ENCODE peak calls at places on chromosomes 1 and 21, in five cellular contexts. W is Peyer's patch; Q is CD8-positive, alpha-beta T cell; D is lower leg skin; G is kidney epithelial cell. Y is an unnamed sample.

GRCh38 chr1:205783904-205784303 is 8.6 kb upstream of the RAB29 start:
- DNase-seq in Q (no peak), G (no peak), W (no peak), D (no peak), Y (no peak)

GRCh38 chr1:51491166-51491981 is 27.7 kb downstream of the EPS15 start:
- DNase-seq in W (peak), G (no peak), Q (no peak), D (no peak), Y (peak)

GRCh38 chr1:160408864-160409263 is 8.5 kb downstream of the VANGL2 start:
- DNase-seq in W (no peak), Q (no peak), D (peak), G (no peak), Y (no peak)

GRCh38 chr1:61011514-61012263 is 70.7 kb upstream of the NFIA start:
- DNase-seq in W (no peak), Q (no peak), G (no peak), D (no peak), Y (no peak)

GRCh38 chr1:159898527-159898926 is 1.4 kb downstream of the CFAP45 start:
- DNase-seq in Q (no peak), D (no peak), W (no peak), G (no peak), Y (no peak)

GRCh38 chr1:113744114-113744513 is 15.2 kb downstream of the PHTF1 start:
- DNase-seq in D (no peak), Q (no peak), W (no peak), G (no peak), Y (no peak)

GRCh38 chr1:181062800-181063428 is 25.6 kb upstream of the IER5 start:
- DNase-seq in D (no peak), G (no peak), W (peak), Q (no peak), Y (no peak)

GRCh38 chr1:223709598-223709997 is 2.7 kb upstream of the CAPN2 start:
- DNase-seq in Q (no peak), D (no peak), W (no peak), G (no peak), Y (no peak)

GRCh38 chr1:116921301-116921885 is 11.7 kb downstream of the PTGFRN start:
- DNase-seq in G (no peak), D (no peak), W (no peak), Q (no peak), Y (no peak)

GRCh38 chr1:15180945-15181523 is 27.5 kb downstream of the TMEM51 start:
- DNase-seq in D (no peak), Q (no peak), G (no peak), W (peak), Y (peak)

GRCh38 chr1:169931795-169932195 is 38.1 kb upstream of the SCYL3 start:
- DNase-seq in D (no peak), W (no peak), Q (no peak), G (no peak), Y (no peak)

GRCh38 chr1:110239491-110240430 is 29.6 kb downstream of the KCNC4 start:
- DNase-seq in Q (no peak), D (no peak), W (no peak), G (no peak), Y (no peak)

GRCh38 chr1:229295745-229296144 is 24.8 kb downstream of the RAB4A start:
- DNase-seq in D (no peak), Q (no peak), G (no peak), W (no peak), Y (peak)

GRCh38 chr1:24803987-24804530 is 58.8 kb downstream of the CLIC4 start:
- DNase-seq in Q (no peak), G (no peak), D (no peak), W (no peak), Y (no peak)

GRCh38 chr1:15362096-15362736 is 47.5 kb upstream of the EFHD2 start:
- DNase-seq in W (no peak), D (no peak), Q (no peak), G (no peak), Y (no peak)

GRCh38 chr1:42961560-42962091 is 3.0 kb upstream of the SLC2A1 start:
- DNase-seq in W (no peak), G (no peak), Q (no peak), D (no peak), Y (no peak)

GRCh38 chr1:48552420-48552819 is 80.4 kb upstream of the SPATA6 start:
- DNase-seq in W (no peak), Q (no peak), D (no peak), G (no peak), Y (no peak)

GRCh38 chr1:84027368-84027767 is 28.4 kb upstream of the TTLL7 start:
- DNase-seq in Q (no peak), D (no peak), G (no peak), W (no peak), Y (no peak)

GRCh38 chr1:225842074-225842473 is 32.1 kb downstream of the EPHX1 start:
- DNase-seq in D (no peak), Q (no peak), W (no peak), G (no peak), Y (no peak)

GRCh38 chr1:67149179-67149770 is 14.5 kb upstream of the C1orf141 start:
- DNase-seq in Q (peak), G (no peak), D (no peak), W (peak), Y (peak)

GRCh38 chr1:216562383-216562782 is 139.1 kb upstream of the USH2A start:
- DNase-seq in Q (no peak), W (no peak), G (no peak), D (no peak), Y (no peak)

GRCh38 chr21:45417951-45418300 is 13.0 kb downstream of the COL18A1 start:
- DNase-seq in W (no peak), D (no peak), G (no peak), Q (no peak), Y (no peak)

GRCh38 chr1:25080294-25081209 is 150.5 kb upstream of the RUNX3 start:
- DNase-seq in G (no peak), D (no peak), Q (no peak), W (no peak), Y (no peak)

GRCh38 chr1:94797286-94797685 is 22.9 kb upstream of the SLC44A3 start:
- DNase-seq in Q (no peak), G (no peak), D (no peak), W (no peak), Y (no peak)

GRCh38 chr1:13624526-13624925 is 40.9 kb downstream of the PDPN start:
- DNase-seq in Q (no peak), W (no peak), D (peak), G (no peak), Y (no peak)

GRCh38 chr1:94720091-94720793 is 99.9 kb upstream of the SLC44A3 start:
- DNase-seq in G (no peak), W (no peak), Q (no peak), D (no peak), Y (no peak)

GRCh38 chr1:15966956-15967344 is 9.0 kb downstream of the ZBTB17 start:
- DNase-seq in D (peak), Q (no peak), G (no peak), W (no peak), Y (no peak)

DNA sequence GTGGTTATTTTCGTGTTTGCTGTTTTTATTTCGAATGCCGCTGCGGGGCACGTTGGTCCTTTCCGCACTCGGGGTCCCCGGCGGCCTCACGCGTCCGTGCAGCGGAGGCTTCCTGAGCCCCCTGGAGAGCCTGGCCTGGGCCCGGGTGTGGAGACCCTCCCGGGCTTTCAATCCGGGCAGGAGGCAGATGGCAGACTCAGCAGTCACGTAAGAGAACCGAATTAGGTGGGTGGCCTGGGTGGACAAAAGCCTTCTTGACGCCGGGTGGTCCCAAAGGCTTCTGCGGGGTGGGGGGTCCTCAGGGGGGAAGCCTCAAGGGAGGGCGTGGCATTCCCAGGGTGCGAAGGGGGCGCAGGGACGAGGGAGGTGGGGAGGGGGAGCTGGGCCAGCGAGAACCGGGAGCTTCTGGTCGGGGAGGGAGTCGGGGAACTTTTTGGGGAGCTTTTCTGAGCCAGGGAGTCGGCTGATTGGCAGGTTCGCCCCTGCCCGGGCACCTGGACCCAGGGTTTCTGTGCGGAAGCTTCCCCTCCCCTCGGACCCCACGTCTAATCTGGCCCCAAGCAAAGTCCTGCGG is 1.2 kb upstream of the HES4 start:
- DNase-seq in D (peak), W (no peak), Q (no peak), G (no peak), Y (no peak)
- H3K4me3 ChIP-seq in D (peak), W (peak), Q (peak), G (peak), Y (peak)

GRCh38 chr1:152047954-152048640 is 11.3 kb upstream of the S100A11 start:
- DNase-seq in W (peak), D (peak), Q (peak), G (peak), Y (peak)
- TF ChIP-seq CTCF in W (peak), D (no peak), Q (peak), G (peak), Y (peak)

DNA sequence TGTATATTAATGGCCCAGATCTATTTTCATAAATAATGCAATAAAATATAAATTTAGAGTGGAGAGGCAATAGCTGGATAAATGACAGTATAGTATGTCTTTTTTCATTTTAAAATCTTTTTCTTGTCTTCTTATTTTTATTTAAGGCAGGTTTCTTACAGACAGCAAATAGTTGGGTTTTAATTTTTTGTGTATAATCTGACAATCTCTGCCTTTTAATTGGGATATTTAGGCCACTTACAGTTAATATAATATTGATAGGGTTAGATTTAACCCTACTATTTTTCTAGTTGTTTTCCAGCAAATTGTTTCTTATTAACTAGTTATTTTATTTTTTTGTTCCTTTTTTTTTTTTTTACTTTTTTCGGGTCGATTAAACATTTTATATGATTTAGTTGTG is 23.3 kb upstream of the KCTD3 start:
- DNase-seq in W (no peak), Q (no peak), D (no peak), G (no peak), Y (no peak)
- H3K4me3 ChIP-seq in W (no peak), Q (no peak), D (no peak), G (no peak), Y (no peak)

DNA sequence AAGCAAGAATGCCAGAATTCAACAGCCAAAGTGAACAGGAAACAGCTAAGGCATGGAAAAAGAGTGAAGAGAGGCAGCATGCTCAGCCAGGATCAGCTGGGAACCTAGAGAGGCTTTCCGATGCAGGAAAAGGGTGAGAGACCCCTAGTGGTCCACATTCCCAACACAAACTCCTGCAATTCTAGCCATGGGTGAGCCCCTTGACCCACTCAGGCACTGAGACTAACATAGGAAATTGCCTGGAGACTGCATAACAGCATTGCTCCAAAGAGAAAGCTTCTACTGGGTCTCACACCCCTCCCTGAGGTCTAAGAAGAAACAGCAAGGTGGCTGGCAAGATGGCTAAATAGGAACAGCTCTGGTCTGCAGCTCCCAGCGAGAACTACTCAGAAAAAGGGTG is 123.2 kb downstream of the LHX8 start:
- DNase-seq in Q (no peak), W (no peak), D (no peak), G (no peak), Y (no peak)
- TF ChIP-seq CTCF in Q (no peak), W (no peak), D (no peak), G (no peak), Y (no peak)